ENCODE peak calls at places on chromosome 20, in ten cellular contexts. One of them, this sample, is unnamed.

GRCh38 chr20:45890077-45890996 is 671 bp downstream of the NEURL2 start:
- DNase-seq in PC-3: no peak
- DNase-seq in adrenal gland: peak
- DNase-seq in prostate gland: peak
- DNase-seq in GM23248: peak
- DNase-seq in left ventricle myocardium inferior: peak
- DNase-seq in colonic mucosa: peak
- DNase-seq in cardiac muscle cell: peak
- DNase-seq in SJSA1: peak
- DNase-seq in spleen: peak
- DNase-seq in this sample: peak

GRCh38 chr20:57819981-57820380 is 110.2 kb upstream of the PMEPA1 start:
- DNase-seq in PC-3: no peak
- DNase-seq in adrenal gland: no peak
- DNase-seq in prostate gland: no peak
- DNase-seq in GM23248: no peak
- DNase-seq in left ventricle myocardium inferior: no peak
- DNase-seq in colonic mucosa: no peak
- DNase-seq in cardiac muscle cell: no peak
- DNase-seq in SJSA1: no peak
- DNase-seq in spleen: no peak
- DNase-seq in this sample: no peak

GRCh38 chr20:52379723-52380336 is 188.3 kb upstream of the ZFP64 start:
- DNase-seq in PC-3: peak
- DNase-seq in adrenal gland: peak
- DNase-seq in prostate gland: no peak
- DNase-seq in GM23248: peak
- DNase-seq in left ventricle myocardium inferior: peak
- DNase-seq in colonic mucosa: peak
- DNase-seq in cardiac muscle cell: peak
- DNase-seq in SJSA1: no peak
- DNase-seq in spleen: peak
- DNase-seq in this sample: peak

GRCh38 chr20:10665027-10665561 is 8.7 kb downstream of the JAG1 start:
- DNase-seq in PC-3: no peak
- DNase-seq in adrenal gland: no peak
- DNase-seq in prostate gland: peak
- DNase-seq in GM23248: no peak
- DNase-seq in left ventricle myocardium inferior: no peak
- DNase-seq in colonic mucosa: no peak
- DNase-seq in cardiac muscle cell: no peak
- DNase-seq in SJSA1: no peak
- DNase-seq in spleen: no peak
- DNase-seq in this sample: no peak

GRCh38 chr20:25643735-25644134 is 19.9 kb upstream of the NANP start:
- DNase-seq in PC-3: no peak
- DNase-seq in adrenal gland: no peak
- DNase-seq in prostate gland: no peak
- DNase-seq in GM23248: no peak
- DNase-seq in left ventricle myocardium inferior: no peak
- DNase-seq in colonic mucosa: no peak
- DNase-seq in cardiac muscle cell: no peak
- DNase-seq in SJSA1: no peak
- DNase-seq in spleen: no peak
- DNase-seq in this sample: no peak

GRCh38 chr20:57211949-57212889 is 54.2 kb downstream of the BMP7 start:
- DNase-seq in PC-3: peak
- DNase-seq in adrenal gland: peak
- DNase-seq in prostate gland: peak
- DNase-seq in GM23248: peak
- DNase-seq in left ventricle myocardium inferior: peak
- DNase-seq in colonic mucosa: peak
- DNase-seq in cardiac muscle cell: peak
- DNase-seq in SJSA1: peak
- DNase-seq in spleen: no peak
- DNase-seq in this sample: peak

GRCh38 chr20:18585134-18585533 is 2.7 kb upstream of the DTD1 start:
- DNase-seq in PC-3: peak
- DNase-seq in adrenal gland: no peak
- DNase-seq in prostate gland: no peak
- DNase-seq in GM23248: peak
- DNase-seq in left ventricle myocardium inferior: no peak
- DNase-seq in colonic mucosa: no peak
- DNase-seq in cardiac muscle cell: no peak
- DNase-seq in SJSA1: peak
- DNase-seq in spleen: no peak
- DNase-seq in this sample: peak

GRCh38 chr20:35768731-35769664 is 2.8 kb upstream of the PHF20 start:
- DNase-seq in PC-3: peak
- DNase-seq in adrenal gland: peak
- DNase-seq in prostate gland: peak
- DNase-seq in GM23248: peak
- DNase-seq in left ventricle myocardium inferior: peak
- DNase-seq in colonic mucosa: peak
- DNase-seq in cardiac muscle cell: peak
- DNase-seq in SJSA1: peak
- DNase-seq in spleen: peak
- DNase-seq in this sample: peak

GRCh38 chr20:5741089-5741488 is 9.1 kb upstream of the SHLD1 start:
- DNase-seq in PC-3: no peak
- DNase-seq in adrenal gland: peak
- DNase-seq in prostate gland: no peak
- DNase-seq in GM23248: peak
- DNase-seq in left ventricle myocardium inferior: no peak
- DNase-seq in colonic mucosa: no peak
- DNase-seq in cardiac muscle cell: no peak
- DNase-seq in SJSA1: no peak
- DNase-seq in spleen: no peak
- DNase-seq in this sample: no peak

GRCh38 chr20:33034115-33034514 is 2.7 kb downstream of the BPIFB6 start:
- DNase-seq in PC-3: no peak
- DNase-seq in adrenal gland: no peak
- DNase-seq in prostate gland: no peak
- DNase-seq in GM23248: no peak
- DNase-seq in left ventricle myocardium inferior: no peak
- DNase-seq in colonic mucosa: no peak
- DNase-seq in cardiac muscle cell: no peak
- DNase-seq in SJSA1: no peak
- DNase-seq in spleen: no peak
- DNase-seq in this sample: no peak

GRCh38 chr20:10848810-10849370 is 175.1 kb upstream of the JAG1 start:
- DNase-seq in PC-3: peak
- DNase-seq in adrenal gland: no peak
- DNase-seq in prostate gland: no peak
- DNase-seq in GM23248: peak
- DNase-seq in left ventricle myocardium inferior: peak
- DNase-seq in colonic mucosa: peak
- DNase-seq in cardiac muscle cell: no peak
- DNase-seq in SJSA1: peak
- DNase-seq in spleen: no peak
- DNase-seq in this sample: peak

GRCh38 chr20:4637081-4637797 is 84.5 kb upstream of the PRND start:
- DNase-seq in PC-3: peak
- DNase-seq in adrenal gland: no peak
- DNase-seq in prostate gland: no peak
- DNase-seq in GM23248: peak
- DNase-seq in left ventricle myocardium inferior: no peak
- DNase-seq in colonic mucosa: no peak
- DNase-seq in cardiac muscle cell: no peak
- DNase-seq in SJSA1: no peak
- DNase-seq in spleen: no peak
- DNase-seq in this sample: no peak

GRCh38 chr20:52004720-52005119 is 186.9 kb downstream of the ZFP64 start:
- DNase-seq in PC-3: no peak
- DNase-seq in adrenal gland: no peak
- DNase-seq in prostate gland: no peak
- DNase-seq in GM23248: peak
- DNase-seq in left ventricle myocardium inferior: no peak
- DNase-seq in colonic mucosa: no peak
- DNase-seq in cardiac muscle cell: no peak
- DNase-seq in SJSA1: no peak
- DNase-seq in spleen: no peak
- DNase-seq in this sample: no peak

GRCh38 chr20:34022154-34022842 is 28.6 kb downstream of the RALY start:
- DNase-seq in PC-3: peak
- DNase-seq in adrenal gland: no peak
- DNase-seq in prostate gland: no peak
- DNase-seq in GM23248: peak
- DNase-seq in left ventricle myocardium inferior: no peak
- DNase-seq in colonic mucosa: no peak
- DNase-seq in cardiac muscle cell: peak
- DNase-seq in SJSA1: no peak
- DNase-seq in spleen: no peak
- DNase-seq in this sample: no peak

GRCh38 chr20:48769111-48769879 is 58.5 kb downstream of the PREX1 start:
- DNase-seq in PC-3: no peak
- DNase-seq in adrenal gland: no peak
- DNase-seq in prostate gland: no peak
- DNase-seq in GM23248: no peak
- DNase-seq in left ventricle myocardium inferior: no peak
- DNase-seq in colonic mucosa: no peak
- DNase-seq in cardiac muscle cell: no peak
- DNase-seq in SJSA1: no peak
- DNase-seq in spleen: peak
- DNase-seq in this sample: peak

GRCh38 chr20:39067526-39068216 is 105.5 kb downstream of the DHX35 start:
- DNase-seq in PC-3: no peak
- DNase-seq in adrenal gland: no peak
- DNase-seq in prostate gland: no peak
- DNase-seq in GM23248: peak
- DNase-seq in left ventricle myocardium inferior: no peak
- DNase-seq in colonic mucosa: no peak
- DNase-seq in cardiac muscle cell: no peak
- DNase-seq in SJSA1: no peak
- DNase-seq in spleen: no peak
- DNase-seq in this sample: no peak

GRCh38 chr20:49245921-49246740 is 26.9 kb downstream of the DDX27 start:
- DNase-seq in PC-3: peak
- DNase-seq in adrenal gland: no peak
- DNase-seq in prostate gland: peak
- DNase-seq in GM23248: peak
- DNase-seq in left ventricle myocardium inferior: peak
- DNase-seq in colonic mucosa: no peak
- DNase-seq in cardiac muscle cell: peak
- DNase-seq in SJSA1: peak
- DNase-seq in spleen: no peak
- DNase-seq in this sample: peak

GRCh38 chr20:47574616-47575401 is 73.1 kb downstream of the NCOA3 start:
- DNase-seq in PC-3: peak
- DNase-seq in adrenal gland: no peak
- DNase-seq in prostate gland: no peak
- DNase-seq in GM23248: no peak
- DNase-seq in left ventricle myocardium inferior: no peak
- DNase-seq in colonic mucosa: no peak
- DNase-seq in cardiac muscle cell: peak
- DNase-seq in SJSA1: no peak
- DNase-seq in spleen: no peak
- DNase-seq in this sample: peak

GRCh38 chr20:37431786-37432185 is 85.8 kb downstream of the SRC start:
- DNase-seq in PC-3: no peak
- DNase-seq in adrenal gland: no peak
- DNase-seq in prostate gland: no peak
- DNase-seq in GM23248: no peak
- DNase-seq in left ventricle myocardium inferior: no peak
- DNase-seq in colonic mucosa: no peak
- DNase-seq in cardiac muscle cell: no peak
- DNase-seq in SJSA1: no peak
- DNase-seq in spleen: no peak
- DNase-seq in this sample: no peak

GRCh38 chr20:44206132-44206531 is 4.4 kb downstream of the OSER1 start:
- DNase-seq in PC-3: no peak
- DNase-seq in adrenal gland: no peak
- DNase-seq in prostate gland: no peak
- DNase-seq in GM23248: no peak
- DNase-seq in left ventricle myocardium inferior: no peak
- DNase-seq in colonic mucosa: no peak
- DNase-seq in cardiac muscle cell: no peak
- DNase-seq in SJSA1: no peak
- DNase-seq in spleen: no peak
- DNase-seq in this sample: no peak
- H3K27ac ChIP-seq in PC-3: peak
- H3K27ac ChIP-seq in adrenal gland: no peak
- H3K27ac ChIP-seq in prostate gland: no peak
- H3K27ac ChIP-seq in GM23248: no peak
- H3K27ac ChIP-seq in left ventricle myocardium inferior: peak
- H3K27ac ChIP-seq in colonic mucosa: no peak
- H3K27ac ChIP-seq in cardiac muscle cell: no peak
- H3K27ac ChIP-seq in SJSA1: no peak
- H3K27ac ChIP-seq in spleen: no peak
- H3K27ac ChIP-seq in this sample: no peak

GRCh38 chr20:1185781-1186334 is 1.1 kb upstream of the TMEM74B start:
- DNase-seq in PC-3: peak
- DNase-seq in adrenal gland: peak
- DNase-seq in prostate gland: peak
- DNase-seq in GM23248: peak
- DNase-seq in left ventricle myocardium inferior: peak
- DNase-seq in colonic mucosa: peak
- DNase-seq in cardiac muscle cell: peak
- DNase-seq in SJSA1: peak
- DNase-seq in spleen: no peak
- DNase-seq in this sample: peak
- H3K4me3 ChIP-seq in PC-3: peak
- H3K4me3 ChIP-seq in adrenal gland: peak
- H3K4me3 ChIP-seq in prostate gland: peak
- H3K4me3 ChIP-seq in GM23248: no peak
- H3K4me3 ChIP-seq in left ventricle myocardium inferior: peak
- H3K4me3 ChIP-seq in colonic mucosa: peak
- H3K4me3 ChIP-seq in cardiac muscle cell: peak
- H3K4me3 ChIP-seq in SJSA1: no peak
- H3K4me3 ChIP-seq in spleen: peak
- H3K4me3 ChIP-seq in this sample: peak

GRCh38 chr20:23533161-23533560 is 35.1 kb downstream of the CST9L start:
- DNase-seq in PC-3: no peak
- DNase-seq in adrenal gland: no peak
- DNase-seq in prostate gland: no peak
- DNase-seq in GM23248: no peak
- DNase-seq in left ventricle myocardium inferior: no peak
- DNase-seq in colonic mucosa: no peak
- DNase-seq in cardiac muscle cell: no peak
- DNase-seq in SJSA1: no peak
- DNase-seq in spleen: no peak
- DNase-seq in this sample: no peak
- H3K27ac ChIP-seq in PC-3: no peak
- H3K27ac ChIP-seq in adrenal gland: no peak
- H3K27ac ChIP-seq in prostate gland: no peak
- H3K27ac ChIP-seq in GM23248: no peak
- H3K27ac ChIP-seq in left ventricle myocardium inferior: no peak
- H3K27ac ChIP-seq in colonic mucosa: no peak
- H3K27ac ChIP-seq in cardiac muscle cell: no peak
- H3K27ac ChIP-seq in SJSA1: no peak
- H3K27ac ChIP-seq in spleen: no peak
- H3K27ac ChIP-seq in this sample: no peak

DNA sequence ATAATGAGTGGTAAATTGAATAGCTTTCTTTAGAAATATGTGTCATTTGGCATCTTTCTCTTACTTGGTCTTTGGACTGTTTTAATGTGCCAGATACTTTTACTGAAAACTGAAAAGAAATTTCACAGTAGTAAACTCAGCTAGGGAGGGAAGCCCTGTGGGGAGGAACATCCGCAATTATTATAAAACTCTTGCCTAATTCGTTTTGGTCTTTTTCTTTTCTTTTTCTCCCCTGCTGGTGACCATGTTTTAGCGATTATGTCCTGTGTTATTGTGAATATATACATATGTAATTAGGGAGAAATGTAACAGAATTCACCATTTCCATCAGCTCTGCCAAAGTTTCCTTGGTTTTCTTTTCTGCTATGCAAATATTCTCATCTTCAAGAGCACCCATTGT is 1.7 kb downstream of the DOK5 start:
- DNase-seq in PC-3: no peak
- DNase-seq in adrenal gland: no peak
- DNase-seq in prostate gland: no peak
- DNase-seq in GM23248: peak
- DNase-seq in left ventricle myocardium inferior: no peak
- DNase-seq in colonic mucosa: no peak
- DNase-seq in cardiac muscle cell: no peak
- DNase-seq in SJSA1: no peak
- DNase-seq in spleen: no peak
- DNase-seq in this sample: no peak
- H3K4me3 ChIP-seq in PC-3: no peak
- H3K4me3 ChIP-seq in adrenal gland: no peak
- H3K4me3 ChIP-seq in prostate gland: no peak
- H3K4me3 ChIP-seq in GM23248: peak
- H3K4me3 ChIP-seq in left ventricle myocardium inferior: peak
- H3K4me3 ChIP-seq in colonic mucosa: no peak
- H3K4me3 ChIP-seq in cardiac muscle cell: no peak
- H3K4me3 ChIP-seq in SJSA1: no peak
- H3K4me3 ChIP-seq in spleen: no peak
- H3K4me3 ChIP-seq in this sample: no peak

This sample was measured in small intestine.